ENCODE peak calls at places on chromosomes 4 and X, in four cellular contexts. B, T, N and F are unnamed samples.
A peak's percentile ranks its signal among the peaks of the same experiment; 100 is the strongest.

GRCh38 chr4:8738471-8738931 is 133.1 kb downstream of the HMX1 start:
- DNase-seq in T (no peak), B (no peak), N (no peak), F (no peak)

GRCh38 chrX:40543661-40544328 is 37.0 kb upstream of the ATP6AP2 start:
- DNase-seq in T (peak; percentile 33), B (peak; percentile 19), N (peak; percentile 65), F (peak; percentile 13)

GRCh38 chr4:105836537-105836936 is 58.7 kb upstream of the NPNT start:
- DNase-seq in T (no peak), N (no peak), B (no peak), F (no peak)

GRCh38 chr4:143351149-143351691 is 14.5 kb downstream of the GAB1 start:
- DNase-seq in T (no peak), B (no peak), N (no peak), F (no peak)

GRCh38 chr4:165874799-165875371 is 1.8 kb downstream of the TLL1 start:
- DNase-seq in B (no peak), T (no peak), N (no peak), F (no peak)

GRCh38 chr4:56979674-56980073 is 978 bp downstream of the POLR2B start:
- DNase-seq in N (peak; percentile 72), T (no peak), B (peak; percentile 31), F (no peak)

GRCh38 chr4:141971854-141972253 is 335.5 kb downstream of the IL15 start:
- DNase-seq in T (no peak), B (no peak), N (no peak), F (no peak)

GRCh38 chr4:48985602-48985975 is 486 bp upstream of the CWH43 start:
- DNase-seq in B (no peak), N (no peak), T (no peak), F (no peak)

DNA sequence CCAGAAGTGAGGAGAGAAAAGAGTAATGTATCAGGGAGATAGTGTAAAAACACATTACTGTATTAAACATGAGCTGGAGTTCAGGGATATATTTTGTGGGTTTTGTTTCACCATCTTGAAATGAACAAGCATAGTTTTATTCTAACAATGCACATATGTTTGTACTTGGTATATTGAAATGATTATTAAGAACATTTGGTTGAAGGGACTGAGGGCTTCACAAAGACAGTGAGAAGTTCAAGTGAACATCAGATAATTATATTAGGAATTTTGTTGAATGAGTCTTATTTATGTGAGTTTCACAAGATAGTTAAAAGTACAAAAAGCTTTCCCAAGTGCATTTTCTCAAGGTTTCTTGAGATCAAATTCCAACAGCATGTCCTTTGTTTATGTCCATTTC is 368.8 kb downstream of the ANKRD50 start:
- DNase-seq in T (no peak), N (no peak), B (no peak), F (no peak)
- TF ChIP-seq TCF7L2 in T (no peak), N (no peak), B (no peak), F (no peak)

DNA sequence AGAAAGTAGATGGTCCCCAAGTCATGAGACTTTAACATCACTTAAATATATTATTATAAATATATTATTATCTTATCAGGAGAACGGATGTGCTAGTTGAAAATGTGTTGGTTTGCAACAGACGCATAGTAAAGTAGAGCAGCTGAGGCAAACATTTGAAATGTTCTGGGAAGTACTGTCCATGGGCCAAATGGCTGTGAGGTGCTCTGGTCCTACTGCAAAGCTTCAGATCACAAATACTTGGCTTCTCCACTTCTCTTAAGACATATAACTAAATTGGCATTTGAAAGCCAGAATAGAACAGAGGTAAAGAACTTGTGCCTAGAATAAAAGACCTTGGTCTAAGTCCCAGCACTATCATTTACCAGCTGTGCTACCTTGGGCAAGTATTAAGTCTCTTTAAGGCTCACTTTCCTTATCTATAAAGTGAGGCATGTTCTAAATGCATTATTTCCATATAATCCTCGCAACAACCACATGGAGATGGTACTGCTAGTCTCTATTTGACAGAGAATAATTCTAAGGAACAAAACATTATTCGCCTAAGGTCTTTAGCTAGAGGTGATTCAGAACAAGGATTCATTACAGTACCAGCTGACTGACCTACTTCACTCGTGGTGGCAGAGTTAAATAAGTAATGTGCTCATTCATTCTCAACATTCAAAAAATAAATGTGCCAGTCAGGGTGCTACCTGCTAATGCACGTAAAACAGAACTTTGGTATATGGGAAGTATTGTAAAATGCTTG is 297.1 kb downstream of the PPP3CA start:
- DNase-seq in N (no peak), T (no peak), B (no peak), F (no peak)
- TF ChIP-seq TCF7L2 in N (no peak), T (no peak), B (no peak), F (no peak)

DNA sequence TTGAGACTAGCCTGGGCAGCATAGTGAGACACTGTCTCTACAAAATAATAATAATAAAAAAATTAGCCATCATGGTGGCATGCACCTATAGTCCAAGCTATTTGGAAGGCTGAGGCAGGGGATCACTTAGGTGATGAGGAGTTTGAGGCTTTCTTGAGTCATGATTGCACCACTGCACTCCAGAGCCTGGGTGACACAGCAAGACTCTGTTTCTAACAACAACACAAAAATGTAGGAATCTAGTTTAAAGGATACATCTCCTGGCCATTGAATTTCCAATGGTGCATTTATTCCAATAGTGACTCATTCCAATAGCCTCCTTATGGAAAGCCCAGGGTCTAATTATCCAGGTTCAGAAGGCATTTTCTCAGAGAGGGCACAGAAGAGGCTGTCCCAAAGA is 21.9 kb upstream of the HERC6 start:
- DNase-seq in T (no peak), N (no peak), B (no peak), F (no peak)
- TF ChIP-seq TCF7L2 in T (no peak), N (no peak), B (no peak), F (no peak)

GRCh38 chr4:174119818-174120217 is 163.6 kb downstream of the FBXO8 start:
- DNase-seq in B (no peak), N (no peak), T (no peak), F (no peak)

GRCh38 chr4:174118171-174118570 is 165.3 kb downstream of the FBXO8 start:
- DNase-seq in B (no peak), N (peak; percentile 44), T (no peak), F (no peak)

GRCh38 chr4:174117445-174117844 is 166.0 kb downstream of the FBXO8 start:
- DNase-seq in N (no peak), T (no peak), B (no peak), F (no peak)

GRCh38 chr4:174119051-174119450 is 164.4 kb downstream of the FBXO8 start:
- DNase-seq in T (no peak), N (no peak), B (no peak), F (peak; percentile 5)

DNA sequence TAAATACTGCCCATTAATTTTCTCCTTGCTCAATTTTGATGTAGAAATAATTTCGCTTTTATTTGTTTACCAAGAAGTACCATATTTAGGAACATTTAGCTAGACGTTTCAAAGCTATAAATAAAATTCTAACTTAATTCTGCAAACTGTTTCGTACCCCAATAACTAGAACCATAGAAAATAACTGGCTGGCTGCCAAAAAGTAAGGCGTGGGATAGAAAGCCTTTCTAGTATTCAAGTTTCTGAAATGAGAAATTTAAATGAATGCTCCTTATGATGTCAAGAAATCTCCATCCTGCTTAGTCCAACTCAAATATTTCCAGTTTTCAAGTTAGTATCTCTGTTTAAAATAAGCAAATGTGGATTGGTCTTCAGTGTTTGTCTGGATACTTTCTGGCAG is 167.4 kb downstream of the FBXO8 start:
- DNase-seq in N (no peak), B (no peak), T (no peak), F (no peak)
- TF ChIP-seq TCF7L2 in N (no peak), B (no peak), T (no peak), F (no peak)

GRCh38 chrX:69067841-69068240 is 97.4 kb downstream of the PJA1 start:
- DNase-seq in T (no peak), B (no peak), N (no peak), F (no peak)

GRCh38 chrX:69069086-69069445 is 96.2 kb downstream of the PJA1 start:
- DNase-seq in N (no peak), B (no peak), T (no peak), F (no peak)

GRCh38 chrX:69066966-69067525 is 98.2 kb downstream of the PJA1 start:
- DNase-seq in N (no peak), B (no peak), T (no peak), F (no peak)

GRCh38 chrX:69069876-69070275 is 95.4 kb downstream of the PJA1 start:
- DNase-seq in B (no peak), T (no peak), N (no peak), F (no peak)

DNA sequence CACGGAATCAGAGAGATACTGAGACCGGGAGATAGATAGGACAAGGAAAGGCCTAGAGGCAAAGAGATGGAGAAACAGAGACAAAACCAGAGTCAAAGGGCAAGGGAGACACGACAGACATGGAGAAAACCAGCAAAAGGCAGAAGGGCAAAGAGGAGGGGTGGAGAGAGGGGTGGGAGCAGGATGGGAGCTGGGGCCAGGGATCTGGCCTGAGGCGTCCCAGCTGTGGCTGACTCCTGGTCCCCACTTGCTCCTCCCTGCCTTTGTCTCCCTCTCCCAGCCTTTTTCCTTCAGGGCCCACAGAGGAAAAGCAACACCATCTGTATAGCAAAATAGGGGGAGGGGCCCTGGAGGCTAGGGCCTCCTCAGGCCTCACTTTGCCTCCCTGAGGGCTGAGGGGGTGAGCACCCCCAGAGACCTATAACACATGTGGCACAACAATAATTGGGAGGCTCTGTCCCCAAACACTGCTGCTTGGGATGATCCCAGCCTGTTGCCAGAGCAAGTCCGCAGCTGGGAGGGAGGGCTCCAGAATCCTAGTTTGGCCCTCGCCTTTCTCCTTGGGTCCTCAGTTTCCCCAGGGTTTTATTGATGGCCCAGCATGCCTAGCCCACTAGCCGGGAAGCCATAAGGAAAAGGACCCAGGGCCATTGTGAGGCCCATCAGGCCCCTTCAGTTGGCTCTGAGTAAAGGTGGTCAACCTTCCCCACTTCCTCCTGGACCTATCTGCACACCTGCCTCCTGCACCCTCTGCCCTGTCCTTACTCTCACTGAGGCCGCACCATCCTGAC is 96.8 kb downstream of the PJA1 start:
- DNase-seq in N (no peak), B (no peak), T (no peak), F (no peak)
- TF ChIP-seq TCF7L2 in N (no peak), B (no peak), T (no peak), F (no peak)

DNA sequence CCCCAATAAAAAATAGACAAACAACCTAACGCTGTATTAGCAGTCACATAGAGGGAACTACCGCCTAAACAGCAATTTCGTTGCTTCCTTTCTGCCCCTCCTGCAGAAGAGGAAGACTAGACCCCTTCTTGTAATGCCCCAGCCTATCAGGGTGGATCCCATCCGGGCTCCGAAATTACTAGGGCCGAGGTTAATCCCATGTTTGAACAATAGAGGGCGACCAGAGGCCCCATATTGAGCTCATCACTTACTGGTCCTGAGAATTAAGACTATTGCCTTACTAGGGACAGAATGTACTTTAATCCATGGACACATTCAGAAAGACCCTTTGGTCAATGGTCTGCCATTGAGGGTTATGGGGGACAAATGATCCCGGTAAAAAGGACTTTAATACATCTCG is 11.8 kb upstream of the ZNF630 start:
- DNase-seq in N (peak; percentile 59), T (peak; percentile 26), B (peak; percentile 6), F (no peak)
- TF ChIP-seq TCF7L2 in N (no peak), T (no peak), B (no peak), F (no peak)